ENCODE peak calls at places on chromosomes 4 and X, in ten cellular contexts. One of them, this sample, is unnamed. For H3K27me3, the result is how much of the 10 kb centered on the place peaks cover.

GRCh38 chrX:133390647-133391046 is 24.6 kb downstream of the GPC4 start:
- DNase-seq in cardiac muscle cell: no peak
- DNase-seq in naive thymus-derived CD4-positive, alpha-beta T cell: no peak
- DNase-seq in fibroblast of lung: peak
- DNase-seq in kidney epithelial cell: no peak
- DNase-seq in left ventricle myocardium inferior: no peak
- DNase-seq in tibial nerve: no peak
- DNase-seq in pancreas: no peak
- DNase-seq in IMR-90: no peak
- DNase-seq in mammary epithelial cell: no peak
- DNase-seq in this sample: no peak

GRCh38 chrX:50643525-50644137 is 170.4 kb downstream of the SHROOM4 start:
- DNase-seq in IMR-90: no peak
- DNase-seq in left ventricle myocardium inferior: peak
- DNase-seq in fibroblast of lung: no peak
- DNase-seq in naive thymus-derived CD4-positive, alpha-beta T cell: no peak
- DNase-seq in pancreas: no peak
- DNase-seq in cardiac muscle cell: no peak
- DNase-seq in kidney epithelial cell: no peak
- DNase-seq in mammary epithelial cell: no peak
- DNase-seq in tibial nerve: no peak
- DNase-seq in this sample: no peak

GRCh38 chr4:162523171-162523570 is 359.4 kb upstream of the FSTL5 start:
- DNase-seq in fibroblast of lung: no peak
- DNase-seq in tibial nerve: no peak
- DNase-seq in IMR-90: no peak
- DNase-seq in cardiac muscle cell: no peak
- DNase-seq in kidney epithelial cell: peak
- DNase-seq in pancreas: no peak
- DNase-seq in mammary epithelial cell: no peak
- DNase-seq in left ventricle myocardium inferior: no peak
- DNase-seq in naive thymus-derived CD4-positive, alpha-beta T cell: no peak
- DNase-seq in this sample: no peak

GRCh38 chr4:76106442-76106841 is 31.9 kb downstream of the ART3 start:
- DNase-seq in tibial nerve: no peak
- DNase-seq in IMR-90: no peak
- DNase-seq in cardiac muscle cell: no peak
- DNase-seq in kidney epithelial cell: no peak
- DNase-seq in mammary epithelial cell: no peak
- DNase-seq in pancreas: no peak
- DNase-seq in left ventricle myocardium inferior: no peak
- DNase-seq in naive thymus-derived CD4-positive, alpha-beta T cell: no peak
- DNase-seq in fibroblast of lung: no peak
- DNase-seq in this sample: no peak

GRCh38 chrX:130829526-130830515 is 73.2 kb downstream of the ENOX2 start:
- DNase-seq in fibroblast of lung: peak
- DNase-seq in tibial nerve: no peak
- DNase-seq in left ventricle myocardium inferior: no peak
- DNase-seq in pancreas: no peak
- DNase-seq in naive thymus-derived CD4-positive, alpha-beta T cell: no peak
- DNase-seq in cardiac muscle cell: no peak
- DNase-seq in mammary epithelial cell: peak
- DNase-seq in kidney epithelial cell: no peak
- DNase-seq in IMR-90: no peak
- DNase-seq in this sample: no peak

GRCh38 chr4:165991325-165992180 is 118.5 kb downstream of the TLL1 start:
- DNase-seq in cardiac muscle cell: no peak
- DNase-seq in fibroblast of lung: peak
- DNase-seq in mammary epithelial cell: no peak
- DNase-seq in naive thymus-derived CD4-positive, alpha-beta T cell: no peak
- DNase-seq in tibial nerve: no peak
- DNase-seq in pancreas: no peak
- DNase-seq in kidney epithelial cell: no peak
- DNase-seq in left ventricle myocardium inferior: no peak
- DNase-seq in IMR-90: no peak
- DNase-seq in this sample: no peak

GRCh38 chr4:44583393-44583792 is 68.0 kb downstream of the YIPF7 start:
- DNase-seq in fibroblast of lung: no peak
- DNase-seq in IMR-90: no peak
- DNase-seq in pancreas: no peak
- DNase-seq in tibial nerve: no peak
- DNase-seq in kidney epithelial cell: no peak
- DNase-seq in cardiac muscle cell: no peak
- DNase-seq in naive thymus-derived CD4-positive, alpha-beta T cell: no peak
- DNase-seq in left ventricle myocardium inferior: no peak
- DNase-seq in mammary epithelial cell: peak
- DNase-seq in this sample: no peak

GRCh38 chr4:151744614-151745013 is 16.2 kb downstream of the GATB start:
- DNase-seq in mammary epithelial cell: peak
- DNase-seq in fibroblast of lung: peak
- DNase-seq in kidney epithelial cell: peak
- DNase-seq in naive thymus-derived CD4-positive, alpha-beta T cell: no peak
- DNase-seq in left ventricle myocardium inferior: no peak
- DNase-seq in pancreas: no peak
- DNase-seq in cardiac muscle cell: no peak
- DNase-seq in IMR-90: peak
- DNase-seq in tibial nerve: no peak
- DNase-seq in this sample: peak

GRCh38 chrX:154840856-154841255 is 6.4 kb upstream of the SMIM9 start:
- DNase-seq in cardiac muscle cell: peak
- DNase-seq in tibial nerve: no peak
- DNase-seq in fibroblast of lung: peak
- DNase-seq in mammary epithelial cell: peak
- DNase-seq in kidney epithelial cell: no peak
- DNase-seq in naive thymus-derived CD4-positive, alpha-beta T cell: peak
- DNase-seq in IMR-90: peak
- DNase-seq in pancreas: no peak
- DNase-seq in left ventricle myocardium inferior: no peak
- DNase-seq in this sample: peak

GRCh38 chr4:98293089-98293887 is 32.1 kb downstream of the RAP1GDS1 start:
- DNase-seq in left ventricle myocardium inferior: no peak
- DNase-seq in cardiac muscle cell: no peak
- DNase-seq in pancreas: no peak
- DNase-seq in mammary epithelial cell: peak
- DNase-seq in tibial nerve: no peak
- DNase-seq in fibroblast of lung: no peak
- DNase-seq in naive thymus-derived CD4-positive, alpha-beta T cell: no peak
- DNase-seq in kidney epithelial cell: no peak
- DNase-seq in IMR-90: peak
- DNase-seq in this sample: peak

GRCh38 chr4:173405840-173406606 is 7.1 kb upstream of the SCRG1 start:
- DNase-seq in kidney epithelial cell: no peak
- DNase-seq in tibial nerve: no peak
- DNase-seq in left ventricle myocardium inferior: no peak
- DNase-seq in cardiac muscle cell: no peak
- DNase-seq in pancreas: no peak
- DNase-seq in IMR-90: no peak
- DNase-seq in fibroblast of lung: no peak
- DNase-seq in mammary epithelial cell: no peak
- DNase-seq in naive thymus-derived CD4-positive, alpha-beta T cell: no peak
- DNase-seq in this sample: no peak

GRCh38 chr4:75820676-75821075 is 81.6 kb downstream of the PPEF2 start:
- DNase-seq in naive thymus-derived CD4-positive, alpha-beta T cell: no peak
- DNase-seq in cardiac muscle cell: no peak
- DNase-seq in pancreas: no peak
- DNase-seq in IMR-90: no peak
- DNase-seq in mammary epithelial cell: no peak
- DNase-seq in fibroblast of lung: no peak
- DNase-seq in tibial nerve: no peak
- DNase-seq in left ventricle myocardium inferior: no peak
- DNase-seq in kidney epithelial cell: no peak
- DNase-seq in this sample: no peak

GRCh38 chrX:37958493-37959211 is 47.7 kb upstream of the SYTL5 start:
- DNase-seq in kidney epithelial cell: no peak
- DNase-seq in IMR-90: peak
- DNase-seq in cardiac muscle cell: peak
- DNase-seq in fibroblast of lung: no peak
- DNase-seq in tibial nerve: no peak
- DNase-seq in left ventricle myocardium inferior: no peak
- DNase-seq in naive thymus-derived CD4-positive, alpha-beta T cell: no peak
- DNase-seq in pancreas: no peak
- DNase-seq in mammary epithelial cell: no peak
- DNase-seq in this sample: peak

GRCh38 chrX:150197388-150197787 is 165.7 kb upstream of the MAMLD1 start:
- DNase-seq in left ventricle myocardium inferior: no peak
- DNase-seq in naive thymus-derived CD4-positive, alpha-beta T cell: no peak
- DNase-seq in mammary epithelial cell: peak
- DNase-seq in cardiac muscle cell: no peak
- DNase-seq in tibial nerve: no peak
- DNase-seq in kidney epithelial cell: no peak
- DNase-seq in IMR-90: no peak
- DNase-seq in pancreas: no peak
- DNase-seq in fibroblast of lung: no peak
- DNase-seq in this sample: no peak

DNA sequence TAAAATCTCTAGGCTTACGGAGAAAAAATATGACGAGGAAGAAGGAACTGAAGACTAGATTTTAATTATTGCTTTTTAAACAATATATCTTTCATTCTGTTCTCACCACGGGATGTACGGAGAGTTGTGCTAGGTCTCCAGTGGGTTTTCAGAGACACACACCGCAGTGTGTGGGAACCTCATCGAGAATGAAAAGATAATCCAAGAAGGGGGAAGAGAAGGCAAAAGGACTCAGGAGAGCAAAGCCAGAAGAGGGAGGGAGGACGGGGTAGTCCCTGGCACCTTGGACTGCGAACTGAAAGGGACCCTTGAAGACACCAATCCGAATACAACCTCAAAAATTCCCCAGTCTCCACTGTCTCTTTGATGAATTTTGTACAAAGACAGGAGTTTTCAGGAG is 907 bp upstream of the LEF1 start:
- DNase-seq in left ventricle myocardium inferior: no peak
- DNase-seq in pancreas: no peak
- DNase-seq in cardiac muscle cell: no peak
- DNase-seq in mammary epithelial cell: no peak
- DNase-seq in IMR-90: no peak
- DNase-seq in tibial nerve: no peak
- DNase-seq in naive thymus-derived CD4-positive, alpha-beta T cell: no peak
- DNase-seq in fibroblast of lung: no peak
- DNase-seq in kidney epithelial cell: no peak
- DNase-seq in this sample: no peak
- H3K27me3 ChIP-seq in left ventricle myocardium inferior: half or more
- H3K27me3 ChIP-seq in pancreas: under half
- H3K27me3 ChIP-seq in cardiac muscle cell: under half
- H3K27me3 ChIP-seq in mammary epithelial cell: half or more
- H3K27me3 ChIP-seq in IMR-90: half or more
- H3K27me3 ChIP-seq in tibial nerve: half or more
- H3K27me3 ChIP-seq in naive thymus-derived CD4-positive, alpha-beta T cell: under half
- H3K27me3 ChIP-seq in fibroblast of lung: under half
- H3K27me3 ChIP-seq in kidney epithelial cell: under half
- H3K27me3 ChIP-seq in this sample: half or more

GRCh38 chr4:186808635-186809018 is 85.0 kb upstream of the FAT1 start:
- DNase-seq in pancreas: no peak
- DNase-seq in kidney epithelial cell: peak
- DNase-seq in mammary epithelial cell: peak
- DNase-seq in tibial nerve: no peak
- DNase-seq in left ventricle myocardium inferior: no peak
- DNase-seq in naive thymus-derived CD4-positive, alpha-beta T cell: no peak
- DNase-seq in fibroblast of lung: peak
- DNase-seq in IMR-90: peak
- DNase-seq in cardiac muscle cell: no peak
- DNase-seq in this sample: peak
- H3K27me3 ChIP-seq in pancreas: under half
- H3K27me3 ChIP-seq in kidney epithelial cell: under half
- H3K27me3 ChIP-seq in mammary epithelial cell: under half
- H3K27me3 ChIP-seq in tibial nerve: under half
- H3K27me3 ChIP-seq in left ventricle myocardium inferior: under half
- H3K27me3 ChIP-seq in naive thymus-derived CD4-positive, alpha-beta T cell: under half
- H3K27me3 ChIP-seq in fibroblast of lung: under half
- H3K27me3 ChIP-seq in IMR-90: under half
- H3K27me3 ChIP-seq in cardiac muscle cell: under half
- H3K27me3 ChIP-seq in this sample: under half

DNA sequence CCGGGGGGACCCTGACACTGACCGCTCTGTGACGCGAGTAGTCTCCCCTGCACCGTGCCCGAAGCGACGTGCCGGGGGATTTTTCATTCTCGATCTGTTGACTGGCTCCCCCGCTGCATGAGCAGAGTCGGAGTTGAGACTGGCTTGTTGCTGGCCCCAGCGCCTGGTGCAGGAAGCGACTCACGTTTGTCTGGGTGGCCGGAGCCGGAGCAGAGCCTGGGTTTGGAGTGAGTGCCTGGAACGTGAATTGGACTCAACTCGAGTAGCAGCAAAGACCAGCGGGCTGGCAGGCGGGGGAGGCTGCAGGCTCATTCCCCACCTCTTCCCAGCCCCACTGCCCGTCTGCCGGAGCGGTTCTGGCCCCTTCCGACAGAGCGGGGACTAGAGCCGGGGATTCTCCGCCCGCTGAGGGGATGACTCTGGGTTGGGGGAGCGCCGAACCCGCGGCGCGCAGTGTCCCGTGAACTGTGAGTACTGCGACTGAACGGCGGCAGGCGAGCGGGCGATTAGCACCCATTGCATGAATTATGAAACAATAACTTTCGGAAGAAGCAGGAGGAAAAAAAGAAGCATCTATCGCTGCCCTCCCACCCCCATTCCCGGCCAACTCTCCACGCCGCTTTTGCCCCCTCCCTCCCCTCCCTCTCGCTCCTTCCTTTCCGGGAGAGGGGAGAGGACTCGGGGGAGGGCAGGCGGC is 635 bp downstream of the PCDH7 start:
- DNase-seq in fibroblast of lung: peak
- DNase-seq in left ventricle myocardium inferior: peak
- DNase-seq in kidney epithelial cell: no peak
- DNase-seq in pancreas: peak
- DNase-seq in cardiac muscle cell: peak
- DNase-seq in IMR-90: peak
- DNase-seq in naive thymus-derived CD4-positive, alpha-beta T cell: no peak
- DNase-seq in tibial nerve: no peak
- DNase-seq in mammary epithelial cell: no peak
- DNase-seq in this sample: peak
- H3K27me3 ChIP-seq in fibroblast of lung: under half
- H3K27me3 ChIP-seq in left ventricle myocardium inferior: half or more
- H3K27me3 ChIP-seq in kidney epithelial cell: under half
- H3K27me3 ChIP-seq in pancreas: under half
- H3K27me3 ChIP-seq in cardiac muscle cell: under half
- H3K27me3 ChIP-seq in IMR-90: under half
- H3K27me3 ChIP-seq in naive thymus-derived CD4-positive, alpha-beta T cell: under half
- H3K27me3 ChIP-seq in tibial nerve: half or more
- H3K27me3 ChIP-seq in mammary epithelial cell: under half
- H3K27me3 ChIP-seq in this sample: under half

GRCh38 chrX:25005382-25006185 is 10.2 kb downstream of the ARX start:
- DNase-seq in mammary epithelial cell: no peak
- DNase-seq in naive thymus-derived CD4-positive, alpha-beta T cell: no peak
- DNase-seq in cardiac muscle cell: no peak
- DNase-seq in fibroblast of lung: no peak
- DNase-seq in IMR-90: no peak
- DNase-seq in pancreas: no peak
- DNase-seq in tibial nerve: no peak
- DNase-seq in left ventricle myocardium inferior: no peak
- DNase-seq in kidney epithelial cell: no peak
- DNase-seq in this sample: no peak
- H3K27me3 ChIP-seq in mammary epithelial cell: under half
- H3K27me3 ChIP-seq in naive thymus-derived CD4-positive, alpha-beta T cell: under half
- H3K27me3 ChIP-seq in cardiac muscle cell: half or more
- H3K27me3 ChIP-seq in fibroblast of lung: under half
- H3K27me3 ChIP-seq in IMR-90: half or more
- H3K27me3 ChIP-seq in pancreas: under half
- H3K27me3 ChIP-seq in tibial nerve: half or more
- H3K27me3 ChIP-seq in left ventricle myocardium inferior: half or more
- H3K27me3 ChIP-seq in kidney epithelial cell: half or more
- H3K27me3 ChIP-seq in this sample: under half